ENCODE peak calls at places on chromosomes 6 and 20, in nine cellular contexts. A is T-helper 2 cell; R is midbrain; G is iPS-NIHi11; T is CD8-positive, alpha-beta T cell; N is coronary artery; V is stimulated activated CD8-positive, alpha-beta memory T cell treated with anti-CD3 and anti-CD28 coated beads, Interleukin-7, amount 100 ng/mL, for 48 hours; P is LoVo; H is mesothelial cell of epicardium. X is an unnamed sample.

GRCh38 chr6:84137051-84137375 is 90.4 kb downstream of the CEP162 start:
- DNase-seq in P (no peak), H (no peak), T (no peak), G (peak), N (no peak), R (no peak), A (no peak), V (no peak), X (no peak)

GRCh38 chr20:58342104-58342945 is 32.8 kb downstream of the RAB22A start:
- DNase-seq in V (no peak), G (no peak), H (no peak), A (no peak), P (no peak), T (no peak), N (no peak), R (no peak), X (no peak)

GRCh38 chr6:16903470-16903869 is 142.2 kb upstream of the ATXN1 start:
- DNase-seq in H (no peak), V (no peak), P (no peak), T (no peak), N (no peak), A (no peak), R (no peak), G (no peak), X (no peak)

GRCh38 chr6:20693466-20694063 is 159.3 kb downstream of the CDKAL1 start:
- DNase-seq in H (no peak), R (no peak), P (peak), N (no peak), T (no peak), G (no peak), A (no peak), V (no peak), X (no peak)

GRCh38 chr6:28673800-28674671 is 148.4 kb downstream of the GPX5 start:
- DNase-seq in R (peak), T (no peak), A (no peak), P (peak), H (no peak), G (peak), V (peak), N (no peak), X (no peak)

GRCh38 chr20:61579908-61580307 is 327.8 kb downstream of the CDH4 start:
- DNase-seq in V (no peak), G (no peak), P (no peak), H (no peak), T (no peak), A (no peak), N (no peak), R (no peak), X (no peak)

GRCh38 chr6:152071843-152072242 is 264.4 kb downstream of the ESR1 start:
- DNase-seq in H (no peak), T (no peak), A (no peak), P (no peak), N (no peak), G (no peak), R (no peak), V (no peak), X (no peak)

GRCh38 chr6:167306401-167306998 is 15.4 kb downstream of the UNC93A start:
- DNase-seq in N (no peak), R (no peak), P (peak), A (no peak), G (no peak), H (no peak), V (no peak), T (no peak), X (no peak)

GRCh38 chr6:31799781-31800180 is 4.2 kb upstream of the VARS1 start:
- DNase-seq in R (no peak), G (no peak), P (no peak), N (no peak), T (no peak), H (no peak), V (no peak), A (no peak), X (no peak)

GRCh38 chr6:113813207-113813606 is 43.9 kb upstream of the MARCKS start:
- DNase-seq in T (no peak), H (no peak), R (no peak), A (no peak), G (no peak), N (no peak), P (no peak), V (no peak), X (no peak)

GRCh38 chr6:32087574-32088486 is 21.3 kb downstream of the TNXB start:
- DNase-seq in P (peak), R (no peak), H (peak), V (peak), T (peak), G (peak), N (peak), A (peak), X (peak)

GRCh38 chr20:23637282-23638221 is at the start of gene CST3:
- DNase-seq in R (peak), H (peak), P (peak), A (no peak), G (peak), T (no peak), N (peak), V (no peak), X (peak)

GRCh38 chr6:51184046-51184445 is 365.4 kb downstream of the TFAP2B start:
- DNase-seq in H (no peak), G (no peak), P (no peak), T (no peak), R (no peak), A (no peak), N (no peak), V (no peak), X (no peak)

GRCh38 chr20:60345106-60345505 is 386.9 kb downstream of the CDH26 start:
- DNase-seq in V (no peak), T (no peak), P (no peak), H (no peak), G (peak), A (no peak), R (no peak), N (no peak), X (no peak)

GRCh38 chr6:9334979-9335378 is 899.6 kb upstream of the SLC35B3 start:
- DNase-seq in T (no peak), H (no peak), P (no peak), G (no peak), R (no peak), N (no peak), V (no peak), A (no peak), X (no peak)

GRCh38 chr6:10434235-10434634 is 19.4 kb upstream of the TFAP2A start:
- DNase-seq in V (no peak), G (no peak), N (no peak), T (no peak), A (no peak), R (no peak), H (no peak), P (no peak), X (no peak)

GRCh38 chr6:116925088-116925794 is 48.2 kb downstream of the RFX6 start:
- DNase-seq in P (no peak), G (no peak), V (no peak), T (no peak), R (no peak), A (no peak), N (no peak), H (no peak), X (no peak)

GRCh38 chr6:85192596-85192995 is 257.3 kb upstream of the NT5E start:
- DNase-seq in T (no peak), H (no peak), V (no peak), N (no peak), P (no peak), R (no peak), A (no peak), G (no peak), X (no peak)

GRCh38 chr20:31606928-31607639 is 2.0 kb downstream of the ID1 start:
- DNase-seq in H (no peak), V (no peak), A (no peak), N (no peak), G (no peak), P (peak), T (no peak), R (no peak), X (no peak)

X was measured in ascending aorta.